ENCODE peak calls at places on chromosomes 13 and 19, in six cellular contexts. E, K, H, V, Y and T are unnamed samples. For H3K4me1, the result is how much of the 10 kb centered on the place peaks cover.

GRCh38 chr19:51450730-51451307 is 7.4 kb downstream of the SIGLEC8 start:
- DNase-seq in Y (no peak), V (no peak), K (no peak), E (no peak), H (no peak), T (no peak)

GRCh38 chr13:50531917-50532899 is 311.3 kb downstream of the DLEU7 start:
- DNase-seq in V (no peak), K (no peak), E (no peak), Y (no peak), H (no peak), T (no peak)

GRCh38 chr19:43519436-43520088 is 7.4 kb downstream of the ETHE1 start:
- DNase-seq in V (peak), K (peak), H (peak), E (peak), Y (peak), T (peak)

GRCh38 chr19:43798546-43799409 is 3.5 kb downstream of the LYPD5 start:
- DNase-seq in H (no peak), E (peak), Y (peak), K (no peak), V (no peak), T (no peak)

GRCh38 chr13:48784906-48785555 is 131.3 kb downstream of the CYSLTR2 start:
- DNase-seq in H (no peak), E (no peak), Y (no peak), V (no peak), K (no peak), T (no peak)

GRCh38 chr13:60617863-60618733 is 221.1 kb downstream of the TDRD3 start:
- DNase-seq in H (no peak), V (no peak), Y (no peak), K (peak), E (no peak), T (no peak)

GRCh38 chr13:23899555-23899954 is 2.3 kb upstream of the C1QTNF9B start:
- DNase-seq in V (no peak), Y (no peak), K (peak), E (peak), H (no peak), T (no peak)

GRCh38 chr13:36685912-36686311 is 12.1 kb downstream of the SERTM1 start:
- DNase-seq in E (no peak), V (no peak), H (no peak), Y (no peak), K (no peak), T (no peak)

GRCh38 chr13:87554045-87554444 is 117.1 kb upstream of the SLITRK5 start:
- DNase-seq in E (no peak), V (no peak), H (no peak), K (no peak), Y (no peak), T (no peak)

GRCh38 chr19:16627194-16627927 is 643 bp downstream of the MED26 start:
- DNase-seq in Y (no peak), K (no peak), V (no peak), E (peak), H (peak), T (no peak)

GRCh38 chr19:29834991-29835390 is 23.2 kb downstream of the CCNE1 start:
- DNase-seq in Y (no peak), V (no peak), E (no peak), H (no peak), K (no peak), T (no peak)

GRCh38 chr13:66994097-66994496 is 236.0 kb downstream of the PCDH9 start:
- DNase-seq in Y (no peak), E (peak), K (peak), H (peak), V (peak), T (peak)

GRCh38 chr19:6057651-6058365 is 52.5 kb downstream of the RFX2 start:
- DNase-seq in E (no peak), V (no peak), K (peak), Y (no peak), H (no peak), T (no peak)

GRCh38 chr19:16062789-16063188 is 13.5 kb upstream of the TPM4 start:
- DNase-seq in E (peak), H (no peak), Y (no peak), K (peak), V (no peak), T (no peak)

GRCh38 chr13:62920181-62920580 is 1504.5 kb upstream of the PCDH20 start:
- DNase-seq in K (no peak), H (no peak), V (no peak), E (no peak), Y (no peak), T (no peak)

GRCh38 chr19:35056513-35057063 is 15.1 kb downstream of the HPN start:
- DNase-seq in E (no peak), H (no peak), V (no peak), K (no peak), Y (no peak), T (no peak)

GRCh38 chr13:39875583-39875982 is 220.1 kb downstream of the COG6 start:
- DNase-seq in E (no peak), V (no peak), K (no peak), H (no peak), Y (no peak), T (no peak)

GRCh38 chr13:87094646-87095045 is 576.5 kb upstream of the SLITRK5 start:
- DNase-seq in V (no peak), Y (no peak), H (no peak), E (no peak), K (no peak), T (no peak)

GRCh38 chr19:34120846-34121639 is 51.3 kb upstream of the LSM14A start:
- DNase-seq in K (peak), V (no peak), H (no peak), E (peak), Y (peak), T (no peak)

GRCh38 chr19:5463959-5464358 is 8.7 kb downstream of the ZNRF4 start:
- DNase-seq in K (no peak), E (no peak), V (no peak), Y (no peak), H (no peak), T (no peak)

GRCh38 chr13:22369090-22369489 is 698.2 kb downstream of the FGF9 start:
- DNase-seq in H (no peak), Y (no peak), E (no peak), V (no peak), K (no peak), T (no peak)

GRCh38 chr19:39082745-39083598 is 1.2 kb upstream of the ACP7 start:
- DNase-seq in K (no peak), V (no peak), E (no peak), Y (no peak), H (no peak), T (no peak)

GRCh38 chr19:5282926-5283325 is 57.7 kb downstream of the PTPRS start:
- DNase-seq in V (peak), E (no peak), H (no peak), K (peak), Y (no peak), T (peak)

GRCh38 chr13:59790626-59791025 is 373.1 kb downstream of the DIAPH3 start:
- DNase-seq in V (no peak), H (no peak), Y (no peak), E (no peak), K (no peak), T (no peak)

DNA sequence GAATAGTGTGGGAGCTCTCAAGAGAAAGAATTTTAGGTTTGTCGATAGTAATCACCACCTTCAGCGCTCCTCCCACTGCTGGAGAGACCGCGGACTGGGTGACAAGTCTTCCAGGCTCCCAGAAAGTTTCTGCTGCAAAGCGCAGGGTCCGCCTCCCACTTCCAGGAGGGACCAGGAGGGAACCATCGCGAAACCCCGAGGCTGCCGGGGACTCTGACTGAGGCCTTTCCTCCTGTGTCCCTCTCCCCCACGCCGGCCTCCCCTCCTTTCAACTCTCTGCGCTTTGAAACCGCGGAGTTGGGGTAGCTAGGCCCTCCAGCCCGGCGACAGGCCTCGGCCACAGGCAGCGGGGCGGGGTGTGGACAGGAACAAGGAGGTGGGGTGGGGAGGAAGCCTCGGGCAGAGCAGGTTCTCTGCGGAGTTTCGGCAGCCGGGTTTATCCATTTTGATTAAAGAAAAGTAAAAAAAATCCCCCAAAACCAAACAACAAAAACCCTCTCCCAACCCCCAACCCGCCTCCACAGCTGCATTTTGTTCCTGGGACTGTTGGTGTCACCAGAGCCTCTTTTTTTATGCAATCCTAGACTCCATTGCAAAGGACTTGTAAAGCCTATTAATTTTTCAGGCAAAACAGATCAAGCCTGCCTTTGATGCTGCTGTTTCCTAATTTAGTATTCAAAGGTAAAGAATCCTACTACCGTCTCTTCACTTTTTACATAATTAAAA is 157.2 kb downstream of the TM9SF2 start:
- DNase-seq in Y (peak), V (peak), K (peak), H (peak), E (peak), T (peak)
- H3K4me1 ChIP-seq in Y (under half), V (under half), K (under half), H (half or more), E (under half), T (under half)

DNA sequence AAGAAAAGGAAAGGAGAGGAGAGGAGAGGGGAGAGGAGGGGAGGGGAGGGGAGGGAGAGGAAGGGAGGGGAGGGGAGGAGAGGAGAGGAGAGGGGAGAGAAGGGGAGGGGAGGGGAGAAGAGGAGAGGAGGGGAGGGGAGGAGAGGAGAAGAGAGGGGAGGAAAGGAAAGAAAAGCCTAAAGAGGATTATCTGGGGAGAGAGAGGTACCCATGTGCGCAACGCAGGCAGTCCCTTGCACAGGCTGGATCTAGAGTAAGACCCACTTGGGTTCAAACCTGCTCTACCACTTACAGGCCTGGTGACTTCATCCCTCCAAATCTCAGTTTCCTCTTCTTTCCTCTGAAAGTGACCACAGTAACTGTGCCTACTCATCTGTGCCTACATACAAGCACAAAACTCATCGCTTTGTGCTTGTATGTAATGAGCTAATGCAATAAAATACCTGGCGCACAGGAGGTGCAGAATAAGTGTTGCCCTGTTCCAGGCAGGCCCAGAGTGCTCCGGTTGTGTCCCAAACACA is 753 bp upstream of the MAP1S start:
- DNase-seq in H (no peak), E (no peak), V (no peak), K (no peak), Y (no peak), T (no peak)
- H3K27ac ChIP-seq in H (peak), E (no peak), V (no peak), K (no peak), Y (no peak), T (no peak)

GRCh38 chr19:31937983-31938382 is 407.4 kb upstream of the ZNF507 start:
- DNase-seq in E (no peak), K (no peak), H (no peak), Y (no peak), V (no peak), T (no peak)
- H3K4me1 ChIP-seq in E (under half), K (under half), H (under half), Y (under half), V (under half), T (under half)

GRCh38 chr19:19106061-19106551 is 32.2 kb downstream of the TMEM161A start:
- DNase-seq in K (no peak), Y (no peak), H (no peak), E (no peak), V (no peak), T (no peak)

GRCh38 chr19:19103167-19103566 is 35.1 kb downstream of the TMEM161A start:
- DNase-seq in Y (no peak), K (no peak), V (no peak), E (no peak), H (no peak), T (no peak)

GRCh38 chr19:19101540-19101939 is 36.7 kb downstream of the TMEM161A start:
- DNase-seq in Y (no peak), V (no peak), K (no peak), H (no peak), E (no peak), T (no peak)

GRCh38 chr19:19107663-19108062 is 30.6 kb downstream of the TMEM161A start:
- DNase-seq in K (no peak), V (no peak), Y (no peak), E (no peak), H (no peak), T (no peak)

GRCh38 chr19:19105365-19106060 is 32.8 kb downstream of the TMEM161A start:
- DNase-seq in Y (no peak), K (peak), H (peak), V (no peak), E (peak), T (peak)
- H3K27ac ChIP-seq in Y (no peak), K (no peak), H (peak), V (peak), E (no peak), T (no peak)

GRCh38 chr13:112728375-112729126 is 38.7 kb downstream of the ATP11A start:
- DNase-seq in K (no peak), V (no peak), Y (no peak), H (no peak), E (no peak), T (no peak)
- H3K4me1 ChIP-seq in K (under half), V (under half), Y (under half), H (under half), E (under half), T (half or more)

GRCh38 chr19:12163841-12164240 is 945 bp downstream of the ZNF136 start:
- DNase-seq in Y (no peak), V (no peak), E (no peak), H (no peak), K (no peak), T (no peak)
- H3K27ac ChIP-seq in Y (peak), V (peak), E (peak), H (no peak), K (no peak), T (peak)

GRCh38 chr19:4052114-4052992 is 14.3 kb downstream of the ZBTB7A start:
- DNase-seq in E (peak), H (no peak), K (no peak), V (no peak), Y (no peak), T (no peak)
- H3K4me1 ChIP-seq in E (under half), H (under half), K (under half), V (half or more), Y (under half), T (under half)